ENCODE peak calls at places on chromosomes 5 and 9, in six cellular contexts. D is GM23338, R is IMR-90, S is Peyer's patch, H is fibroblast of lung, P is Caco-2. V is an unnamed sample.

GRCh38 chr9:33139421-33140228 is 27.5 kb downstream of the B4GALT1 start:
- DNase-seq in D (no peak), P (peak), R (peak), H (peak), S (peak), V (no peak)

GRCh38 chr9:99040254-99040653 is 64.7 kb upstream of the TGFBR1 start:
- DNase-seq in D (no peak), H (no peak), S (no peak), R (no peak), P (no peak), V (no peak)

GRCh38 chr9:106891286-106891685 is 28.3 kb downstream of the ZNF462 start:
- DNase-seq in D (peak), H (no peak), R (no peak), P (no peak), S (no peak), V (no peak)

GRCh38 chr5:179268399-179268952 is 76.8 kb downstream of the ADAMTS2 start:
- DNase-seq in P (peak), R (no peak), S (peak), H (no peak), D (no peak), V (no peak)

GRCh38 chr9:18969095-18969494 is 63.9 kb downstream of the SAXO1 start:
- DNase-seq in D (no peak), H (no peak), R (no peak), P (no peak), S (no peak), V (no peak)

GRCh38 chr5:133610489-133611356 is 1.6 kb downstream of the FSTL4 start:
- DNase-seq in P (peak), S (peak), H (peak), D (peak), R (no peak), V (peak)

GRCh38 chr5:99543841-99544240 is 615.0 kb upstream of the CHD1 start:
- DNase-seq in R (no peak), S (no peak), P (no peak), H (peak), D (no peak), V (no peak)

GRCh38 chr9:32783168-32783891 is at the start of gene TMEM215:
- DNase-seq in H (no peak), D (peak), S (no peak), R (no peak), P (no peak), V (peak)

GRCh38 chr9:132800038-132800648 is 77.9 kb downstream of the AK8 start:
- DNase-seq in P (peak), R (peak), S (peak), H (peak), D (peak), V (peak)

GRCh38 chr5:82523633-82524032 is 245.5 kb upstream of the RPS23 start:
- DNase-seq in R (no peak), D (peak), S (no peak), P (no peak), H (no peak), V (no peak)

GRCh38 chr5:140690376-140690932 is 716 bp downstream of the HARS1 start:
- DNase-seq in S (no peak), R (no peak), P (no peak), H (no peak), D (no peak), V (no peak)

GRCh38 chr5:58077387-58077786 is 382.5 kb downstream of the PLK2 start:
- DNase-seq in S (no peak), D (no peak), H (no peak), P (no peak), R (no peak), V (no peak)

GRCh38 chr9:133188006-133188842 is 20.8 kb downstream of the OBP2B start:
- DNase-seq in P (peak), R (no peak), S (peak), H (no peak), D (peak), V (peak)

DNA sequence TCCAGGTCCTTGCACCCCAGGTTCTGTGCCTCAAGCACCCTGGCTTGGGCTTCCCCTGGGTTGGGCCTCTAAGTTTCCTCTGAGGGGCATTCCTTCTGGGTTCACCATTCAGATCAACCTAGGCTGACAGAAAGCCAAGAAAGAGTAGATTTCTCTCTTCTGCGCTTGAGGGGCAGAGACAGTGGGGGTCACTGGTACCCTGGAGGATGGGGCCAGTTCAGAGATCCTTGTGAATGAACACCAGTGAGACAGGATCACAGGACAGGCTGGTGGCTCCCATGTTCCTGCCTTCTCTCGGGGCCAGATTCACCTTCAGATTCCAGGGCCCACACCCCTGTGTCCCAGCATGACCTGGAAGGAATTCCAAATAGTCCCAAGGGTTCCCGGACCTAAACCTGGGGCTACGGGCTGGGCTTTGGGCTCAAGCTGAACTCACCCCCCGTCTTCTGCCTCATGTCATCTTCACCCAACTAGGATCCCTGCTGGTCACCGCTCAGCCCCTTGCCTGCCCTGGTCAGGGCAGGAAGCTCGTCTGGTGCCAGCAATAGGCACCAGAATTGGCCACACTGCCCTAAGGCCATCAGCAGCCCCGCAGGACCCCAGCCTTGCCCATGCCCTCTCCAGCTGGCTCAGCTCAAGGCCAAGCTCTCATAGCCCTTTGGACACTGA is 91.8 kb upstream of the MVB12B start:
- DNase-seq in P (no peak), S (no peak), H (no peak), R (no peak), D (no peak), V (no peak)
- TF ChIP-seq CTCF in P (no peak), S (no peak), H (no peak), R (no peak), D (no peak), V (no peak)

DNA sequence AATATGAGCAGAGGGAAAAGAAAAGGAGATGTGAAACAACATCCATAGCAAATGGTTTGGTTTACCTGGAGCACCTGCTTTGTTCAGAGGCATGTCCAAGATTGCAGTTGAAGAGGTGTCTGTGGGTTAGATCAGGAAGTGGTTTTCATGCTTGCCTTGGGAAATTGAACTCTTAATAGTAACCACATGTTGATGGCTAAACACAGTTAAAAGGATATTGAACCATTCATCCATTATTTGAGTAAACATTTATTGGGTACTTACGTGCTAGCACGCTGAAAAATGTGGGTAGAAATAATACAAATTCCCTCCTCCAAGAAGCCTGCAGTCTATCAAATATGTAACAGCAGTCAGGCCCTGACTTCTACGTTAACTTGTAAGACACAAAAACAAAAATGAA is 235.7 kb upstream of the TNC start:
- DNase-seq in D (no peak), P (no peak), R (peak), S (no peak), H (no peak), V (no peak)
- TF ChIP-seq CTCF in D (no peak), P (no peak), R (no peak), S (no peak), H (no peak), V (no peak)

GRCh38 chr5:36938129-36938528 is 61.6 kb downstream of the NIPBL start:
- DNase-seq in D (no peak), S (no peak), H (no peak), R (no peak), P (no peak), V (no peak)
- TF ChIP-seq CTCF in D (no peak), S (no peak), H (no peak), R (no peak), P (no peak), V (no peak)

GRCh38 chr9:135975834-135976233 is 14.7 kb upstream of the UBAC1 start:
- DNase-seq in S (no peak), R (no peak), H (no peak), D (no peak), P (peak), V (no peak)

GRCh38 chr9:135976531-135976930 is 15.4 kb upstream of the UBAC1 start:
- DNase-seq in H (no peak), D (no peak), S (no peak), P (no peak), R (peak), V (no peak)

GRCh38 chr9:135971892-135972291 is 10.7 kb upstream of the UBAC1 start:
- DNase-seq in S (peak), D (peak), R (no peak), P (peak), H (no peak), V (peak)

GRCh38 chr9:135973276-135974219 is 12.4 kb upstream of the UBAC1 start:
- DNase-seq in S (no peak), D (no peak), R (no peak), H (peak), P (no peak), V (no peak)

GRCh38 chr9:135974220-135974573 is 13.0 kb upstream of the UBAC1 start:
- DNase-seq in S (no peak), P (no peak), D (no peak), R (no peak), H (no peak), V (no peak)
- TF ChIP-seq CTCF in S (no peak), P (no peak), D (peak), R (no peak), H (no peak), V (no peak)

DNA sequence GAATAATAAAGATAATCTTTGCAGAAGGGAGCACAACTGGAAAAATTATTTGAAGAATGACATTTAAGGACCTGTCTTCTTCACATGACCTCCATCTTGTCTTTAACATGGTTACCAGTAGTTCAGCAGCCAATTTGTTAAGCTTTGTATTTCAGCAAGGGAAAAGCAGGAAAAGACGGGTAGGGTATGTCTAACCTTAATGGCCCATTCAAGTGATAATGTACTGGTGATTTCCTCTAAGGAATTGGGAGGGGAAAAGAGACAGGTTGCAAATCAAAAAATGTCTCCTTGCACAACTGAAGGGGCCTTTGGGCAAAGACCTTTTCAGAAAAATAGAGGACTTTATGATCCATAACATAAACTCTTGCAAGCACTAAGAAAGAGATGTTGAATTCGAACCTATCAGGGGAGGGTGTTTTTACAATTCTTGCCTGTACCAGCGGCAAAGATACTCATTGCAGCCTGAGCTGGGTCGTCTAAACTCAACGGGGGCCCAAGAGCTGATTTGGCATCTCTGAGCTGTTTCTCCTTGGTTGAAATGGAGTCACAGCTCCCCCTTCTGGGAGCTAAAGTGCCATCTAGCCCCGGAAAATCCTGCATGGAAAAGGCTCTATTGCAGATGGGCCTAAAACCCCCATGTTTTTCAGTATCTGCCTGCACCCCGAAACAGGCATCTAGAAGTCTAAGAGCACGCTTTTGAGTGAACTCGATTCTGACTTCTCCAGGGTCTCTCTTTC is 3.8 kb downstream of the BRINP1 start:
- DNase-seq in S (no peak), D (peak), H (no peak), R (no peak), P (peak), V (peak)
- TF ChIP-seq CTCF in S (peak), D (peak), H (peak), R (peak), P (peak), V (peak)

GRCh38 chr5:143968071-143968878 is 156.3 kb downstream of the HMHB1 start:
- DNase-seq in S (no peak), H (peak), P (no peak), D (peak), R (peak), V (no peak)
- TF ChIP-seq CTCF in S (peak), H (peak), P (peak), D (peak), R (peak), V (peak)

GRCh38 chr9:91775708-91776028 is 174.4 kb downstream of the ROR2 start:
- DNase-seq in P (no peak), S (no peak), H (no peak), D (no peak), R (no peak), V (no peak)
- TF ChIP-seq CTCF in P (no peak), S (no peak), H (no peak), D (no peak), R (no peak), V (no peak)

GRCh38 chr5:9482381-9482780 is 63.5 kb downstream of the SEMA5A start:
- DNase-seq in R (no peak), D (no peak), H (no peak), P (no peak), S (no peak), V (no peak)
- TF ChIP-seq CTCF in R (no peak), D (no peak), H (no peak), P (no peak), S (no peak), V (no peak)

V was measured in progenitor cell of endocrine pancreas.